ENCODE peak calls at places on chromosomes 16 and 17, in ten cellular contexts. S is HS-5; F is NCI-H2029; H is progenitor cell of endocrine pancreas; Q is activated T-helper 1 cell treated with anti-CD3 and anti-CD28 coated beads, Interleukin-12 subunit alpha, Interleukin-12 subunit beta, Interleukin-2, Interleukin-4 antibody, amounts not matched to agents 30 ng/mL and 10 ng/mL and 1 ng/mL, durations not matched to agents 14 hours and 24 hours and 36 hours; Z is activated naive CD4-positive, alpha-beta T cell; T is stimulated activated CD4-positive, alpha-beta T cell treated with anti-CD3 and anti-CD28 coated beads, Interleukin-1b, Interleukin-23, amount 100 ng/mL, for 1 hour; E is NCI-H1436 treated with DMSO at 0.1 percent for 48 hours; Y is T-cell; C is hypothalamus. J is an unnamed sample.

GRCh38 chr16:66894055-66894454 is 13.7 kb downstream of the PDP2 start:
- DNase-seq in S (no peak), F (no peak), H (no peak), Q (no peak), Z (no peak), T (no peak), E (no peak), Y (no peak), C (no peak), J (no peak)

GRCh38 chr16:88769617-88770458 is 15.2 kb downstream of the PIEZO1 start:
- DNase-seq in S (no peak), F (peak), H (no peak), Q (no peak), Z (peak), T (no peak), E (no peak), Y (no peak), C (no peak), J (peak)

GRCh38 chr16:27429981-27430441 is 28.0 kb downstream of the IL21R start:
- DNase-seq in S (no peak), F (no peak), H (peak), Q (no peak), Z (no peak), T (no peak), E (no peak), Y (peak), C (no peak), J (no peak)

GRCh38 chr17:77374170-77374936 is 233.6 kb downstream of the SEC14L1 start:
- DNase-seq in S (no peak), F (no peak), H (peak), Q (peak), Z (peak), T (no peak), E (no peak), Y (peak), C (peak), J (peak)

GRCh38 chr17:17937450-17937849 is 34.8 kb downstream of the TOM1L2 start:
- DNase-seq in S (no peak), F (no peak), H (no peak), Q (no peak), Z (no peak), T (no peak), E (no peak), Y (no peak), C (no peak), J (peak)

GRCh38 chr17:46086821-46087220 is 87.8 kb downstream of the STH start:
- DNase-seq in S (no peak), F (no peak), H (no peak), Q (no peak), Z (no peak), T (no peak), E (no peak), Y (no peak), C (no peak), J (no peak)

GRCh38 chr17:58284613-58285421 is 4.1 kb upstream of the MPO start:
- DNase-seq in S (no peak), F (no peak), H (no peak), Q (no peak), Z (no peak), T (no peak), E (no peak), Y (no peak), C (no peak), J (no peak)

GRCh38 chr17:10316986-10317834 is 55.6 kb downstream of the MYH13 start:
- DNase-seq in S (peak), F (no peak), H (peak), Q (no peak), Z (no peak), T (no peak), E (no peak), Y (no peak), C (no peak), J (peak)

GRCh38 chr17:78082988-78083387 is 45.6 kb downstream of the TMC6 start:
- DNase-seq in S (no peak), F (no peak), H (no peak), Q (no peak), Z (no peak), T (no peak), E (no peak), Y (no peak), C (no peak), J (no peak)

GRCh38 chr17:37779554-37779953 is 34.7 kb upstream of the HNF1B start:
- DNase-seq in S (peak), F (no peak), H (no peak), Q (no peak), Z (no peak), T (no peak), E (no peak), Y (no peak), C (no peak), J (no peak)

GRCh38 chr16:28845173-28846079 is 722 bp downstream of the TUFM start:
- DNase-seq in S (no peak), F (no peak), H (no peak), Q (peak), Z (no peak), T (no peak), E (no peak), Y (no peak), C (peak), J (peak)

GRCh38 chr17:76452646-76453430 is at the start of gene UBE2O:
- DNase-seq in S (no peak), F (peak), H (peak), Q (peak), Z (peak), T (peak), E (peak), Y (peak), C (peak), J (peak)

GRCh38 chr17:49525831-49526741 is 31.0 kb downstream of the NGFR start:
- DNase-seq in S (no peak), F (no peak), H (no peak), Q (no peak), Z (no peak), T (no peak), E (no peak), Y (no peak), C (no peak), J (no peak)

GRCh38 chr17:6444573-6445335 is 499 bp downstream of the PIMREG start:
- DNase-seq in S (no peak), F (no peak), H (no peak), Q (no peak), Z (no peak), T (no peak), E (no peak), Y (no peak), C (no peak), J (no peak)

GRCh38 chr16:2985893-2986355 is 5.7 kb upstream of the PKMYT1 start:
- DNase-seq in S (no peak), F (peak), H (no peak), Q (no peak), Z (no peak), T (no peak), E (no peak), Y (no peak), C (no peak), J (no peak)

GRCh38 chr17:55717898-55718735 is 4.5 kb downstream of the TMEM100 start:
- DNase-seq in S (no peak), F (peak), H (peak), Q (peak), Z (peak), T (peak), E (no peak), Y (no peak), C (peak), J (peak)

GRCh38 chr16:11423315-11424117 is 78.3 kb downstream of the RMI2 start:
- DNase-seq in S (no peak), F (no peak), H (no peak), Q (no peak), Z (no peak), T (no peak), E (no peak), Y (no peak), C (no peak), J (no peak)

GRCh38 chr16:9003763-9004162 is 40.1 kb upstream of the USP7 start:
- DNase-seq in S (no peak), F (no peak), H (no peak), Q (no peak), Z (no peak), T (no peak), E (no peak), Y (no peak), C (no peak), J (no peak)

GRCh38 chr16:89700649-89701424 is 668 bp downstream of the SPATA2L start:
- DNase-seq in S (no peak), F (peak), H (no peak), Q (peak), Z (peak), T (no peak), E (no peak), Y (peak), C (no peak), J (peak)

GRCh38 chr17:42266918-42267766 is 9.0 kb downstream of the STAT5B start:
- DNase-seq in S (peak), F (no peak), H (no peak), Q (peak), Z (no peak), T (no peak), E (no peak), Y (peak), C (no peak), J (peak)

J was measured in kidney tubule cell.